ENCODE peak calls at places on chromosome 4, in four cellular contexts. One of them, this sample, is unnamed.
A peak's percentile ranks its signal among the peaks of the same experiment; 100 is the strongest.

GRCh38 chr4:114770624-114771023 is 172.0 kb downstream of the UGT8 start:
- DNase-seq in esophagus squamous epithelium: no peak
- DNase-seq in brain microvascular endothelial cell: no peak
- DNase-seq in tibial nerve: no peak
- DNase-seq in this sample: no peak

GRCh38 chr4:104491826-104492771 is 2.6 kb downstream of the CXXC4 start:
- DNase-seq in esophagus squamous epithelium: no peak
- DNase-seq in brain microvascular endothelial cell: no peak
- DNase-seq in tibial nerve: no peak
- DNase-seq in this sample: no peak

GRCh38 chr4:118918388-118918787 is 29.7 kb downstream of the SYNPO2 start:
- DNase-seq in esophagus squamous epithelium: no peak
- DNase-seq in brain microvascular endothelial cell: peak; percentile 83
- DNase-seq in tibial nerve: no peak
- DNase-seq in this sample: peak; percentile 76

GRCh38 chr4:152997235-152997735 is 61.2 kb downstream of the FHDC1 start:
- DNase-seq in esophagus squamous epithelium: no peak
- DNase-seq in brain microvascular endothelial cell: no peak
- DNase-seq in tibial nerve: no peak
- DNase-seq in this sample: no peak

GRCh38 chr4:2833671-2834000 is 10.0 kb upstream of the ADD1 start:
- DNase-seq in esophagus squamous epithelium: no peak
- DNase-seq in brain microvascular endothelial cell: no peak
- DNase-seq in tibial nerve: no peak
- DNase-seq in this sample: no peak

GRCh38 chr4:150289198-150289597 is 211.0 kb downstream of the DCLK2 start:
- DNase-seq in esophagus squamous epithelium: no peak
- DNase-seq in brain microvascular endothelial cell: no peak
- DNase-seq in tibial nerve: no peak
- DNase-seq in this sample: no peak

GRCh38 chr4:136336479-136336878 is 1195.8 kb downstream of the PCDH18 start:
- DNase-seq in esophagus squamous epithelium: no peak
- DNase-seq in brain microvascular endothelial cell: no peak
- DNase-seq in tibial nerve: no peak
- DNase-seq in this sample: no peak

GRCh38 chr4:160848901-160849735 is 1314.7 kb downstream of the FSTL5 start:
- DNase-seq in esophagus squamous epithelium: no peak
- DNase-seq in brain microvascular endothelial cell: peak; percentile 60
- DNase-seq in tibial nerve: no peak
- DNase-seq in this sample: no peak

GRCh38 chr4:10164877-10165283 is 48.3 kb upstream of the WDR1 start:
- DNase-seq in esophagus squamous epithelium: no peak
- DNase-seq in brain microvascular endothelial cell: peak; percentile 24
- DNase-seq in tibial nerve: peak; percentile 38
- DNase-seq in this sample: peak; percentile 52

GRCh38 chr4:57265831-57266582 is 155.8 kb upstream of the IGFBP7 start:
- DNase-seq in esophagus squamous epithelium: no peak
- DNase-seq in brain microvascular endothelial cell: no peak
- DNase-seq in tibial nerve: no peak
- DNase-seq in this sample: no peak

GRCh38 chr4:11503166-11503565 is 74.5 kb upstream of the HS3ST1 start:
- DNase-seq in esophagus squamous epithelium: no peak
- DNase-seq in brain microvascular endothelial cell: no peak
- DNase-seq in tibial nerve: no peak
- DNase-seq in this sample: no peak

GRCh38 chr4:138796761-138797160 is 218.8 kb upstream of the NOCT start:
- DNase-seq in esophagus squamous epithelium: no peak
- DNase-seq in brain microvascular endothelial cell: no peak
- DNase-seq in tibial nerve: no peak
- DNase-seq in this sample: no peak

GRCh38 chr4:88411491-88412101 is 32.9 kb downstream of the HERC6 start:
- DNase-seq in esophagus squamous epithelium: no peak
- DNase-seq in brain microvascular endothelial cell: no peak
- DNase-seq in tibial nerve: no peak
- DNase-seq in this sample: no peak

GRCh38 chr4:4327652-4328121 is 37.6 kb downstream of the ZBTB49 start:
- DNase-seq in esophagus squamous epithelium: no peak
- DNase-seq in brain microvascular endothelial cell: peak; percentile 11
- DNase-seq in tibial nerve: no peak
- DNase-seq in this sample: peak; percentile 18

GRCh38 chr4:110787109-110787508 is 164.2 kb upstream of the PITX2 start:
- DNase-seq in esophagus squamous epithelium: no peak
- DNase-seq in brain microvascular endothelial cell: no peak
- DNase-seq in tibial nerve: no peak
- DNase-seq in this sample: peak; percentile 64

GRCh38 chr4:107666134-107666533 is 53.9 kb downstream of the PAPSS1 start:
- DNase-seq in esophagus squamous epithelium: no peak
- DNase-seq in brain microvascular endothelial cell: no peak
- DNase-seq in tibial nerve: no peak
- DNase-seq in this sample: peak; percentile 48

GRCh38 chr4:82797591-82798081 is 960 bp downstream of the SCD5 start:
- DNase-seq in esophagus squamous epithelium: no peak
- DNase-seq in brain microvascular endothelial cell: no peak
- DNase-seq in tibial nerve: no peak
- DNase-seq in this sample: no peak

GRCh38 chr4:19259920-19260319 is 991.8 kb upstream of the SLIT2 start:
- DNase-seq in esophagus squamous epithelium: no peak
- DNase-seq in brain microvascular endothelial cell: no peak
- DNase-seq in tibial nerve: no peak
- DNase-seq in this sample: no peak

GRCh38 chr4:174023641-174024040 is 259.8 kb downstream of the FBXO8 start:
- DNase-seq in esophagus squamous epithelium: no peak
- DNase-seq in brain microvascular endothelial cell: no peak
- DNase-seq in tibial nerve: no peak
- DNase-seq in this sample: peak; percentile 37

GRCh38 chr4:148227147-148227546 is 215.1 kb downstream of the NR3C2 start:
- DNase-seq in esophagus squamous epithelium: no peak
- DNase-seq in brain microvascular endothelial cell: no peak
- DNase-seq in tibial nerve: no peak
- DNase-seq in this sample: no peak

GRCh38 chr4:55635760-55636621 is at the start of gene NMU:
- DNase-seq in esophagus squamous epithelium: no peak
- DNase-seq in brain microvascular endothelial cell: no peak
- DNase-seq in tibial nerve: no peak
- DNase-seq in this sample: peak; percentile 14

GRCh38 chr4:172830295-172830764 is 338.3 kb upstream of the GALNT7 start:
- DNase-seq in esophagus squamous epithelium: no peak
- DNase-seq in brain microvascular endothelial cell: no peak
- DNase-seq in tibial nerve: no peak
- DNase-seq in this sample: peak; percentile 24

GRCh38 chr4:18691431-18692200 is 670.1 kb upstream of the LCORL start:
- DNase-seq in esophagus squamous epithelium: no peak
- DNase-seq in brain microvascular endothelial cell: no peak
- DNase-seq in tibial nerve: no peak
- DNase-seq in this sample: no peak

GRCh38 chr4:15488136-15488535 is 18.5 kb downstream of the CC2D2A start:
- DNase-seq in esophagus squamous epithelium: no peak
- DNase-seq in brain microvascular endothelial cell: no peak
- DNase-seq in tibial nerve: no peak
- DNase-seq in this sample: peak; percentile 35

GRCh38 chr4:151887816-151888180 is 127.0 kb upstream of the GATB start:
- DNase-seq in esophagus squamous epithelium: no peak
- DNase-seq in brain microvascular endothelial cell: no peak
- DNase-seq in tibial nerve: no peak
- DNase-seq in this sample: no peak

GRCh38 chr4:136009258-136009832 is 1522.9 kb downstream of the PCDH18 start:
- DNase-seq in esophagus squamous epithelium: no peak
- DNase-seq in brain microvascular endothelial cell: peak; percentile 1
- DNase-seq in tibial nerve: no peak
- DNase-seq in this sample: no peak

GRCh38 chr4:109708435-109708834 is 5.2 kb upstream of the CASP6 start:
- DNase-seq in esophagus squamous epithelium: no peak
- DNase-seq in brain microvascular endothelial cell: no peak
- DNase-seq in tibial nerve: no peak
- DNase-seq in this sample: no peak

GRCh38 chr4:2832981-2833670 is 10.5 kb upstream of the ADD1 start:
- DNase-seq in esophagus squamous epithelium: no peak
- DNase-seq in brain microvascular endothelial cell: no peak
- DNase-seq in tibial nerve: no peak
- DNase-seq in this sample: no peak

GRCh38 chr4:73523126-73523525 is 41.6 kb downstream of the AFM start:
- DNase-seq in esophagus squamous epithelium: no peak
- DNase-seq in brain microvascular endothelial cell: no peak
- DNase-seq in tibial nerve: no peak
- DNase-seq in this sample: peak; percentile 43

GRCh38 chr4:39655866-39656265 is 17.2 kb upstream of the SMIM14 start:
- DNase-seq in esophagus squamous epithelium: no peak
- DNase-seq in brain microvascular endothelial cell: no peak
- DNase-seq in tibial nerve: peak; percentile 15
- DNase-seq in this sample: peak; percentile 93

GRCh38 chr4:39657465-39657864 is 18.8 kb upstream of the SMIM14 start:
- DNase-seq in esophagus squamous epithelium: no peak
- DNase-seq in brain microvascular endothelial cell: no peak
- DNase-seq in tibial nerve: no peak
- DNase-seq in this sample: no peak

GRCh38 chr4:39660757-39661156 is 22.1 kb upstream of the SMIM14 start:
- DNase-seq in esophagus squamous epithelium: no peak
- DNase-seq in brain microvascular endothelial cell: no peak
- DNase-seq in tibial nerve: no peak
- DNase-seq in this sample: no peak

GRCh38 chr4:39660045-39660444 is 21.4 kb upstream of the SMIM14 start:
- DNase-seq in esophagus squamous epithelium: no peak
- DNase-seq in brain microvascular endothelial cell: no peak
- DNase-seq in tibial nerve: no peak
- DNase-seq in this sample: peak; percentile 48

GRCh38 chr4:39658756-39659155 is 20.1 kb upstream of the SMIM14 start:
- DNase-seq in esophagus squamous epithelium: no peak
- DNase-seq in brain microvascular endothelial cell: no peak
- DNase-seq in tibial nerve: no peak
- DNase-seq in this sample: peak; percentile 38
- TF ChIP-seq CTCF in esophagus squamous epithelium: no peak
- TF ChIP-seq CTCF in brain microvascular endothelial cell: peak; percentile 41
- TF ChIP-seq CTCF in tibial nerve: no peak
- TF ChIP-seq CTCF in this sample: peak; percentile 64

GRCh38 chr4:13659341-13660070 is 32.0 kb upstream of the BOD1L1 start:
- DNase-seq in esophagus squamous epithelium: no peak
- DNase-seq in brain microvascular endothelial cell: no peak
- DNase-seq in tibial nerve: no peak
- DNase-seq in this sample: no peak

GRCh38 chr4:13657016-13657415 is 29.5 kb upstream of the BOD1L1 start:
- DNase-seq in esophagus squamous epithelium: no peak
- DNase-seq in brain microvascular endothelial cell: no peak
- DNase-seq in tibial nerve: no peak
- DNase-seq in this sample: no peak

GRCh38 chr4:13653356-13653755 is 25.8 kb upstream of the BOD1L1 start:
- DNase-seq in esophagus squamous epithelium: no peak
- DNase-seq in brain microvascular endothelial cell: no peak
- DNase-seq in tibial nerve: no peak
- DNase-seq in this sample: no peak

GRCh38 chr4:13656569-13656988 is 29.1 kb upstream of the BOD1L1 start:
- DNase-seq in esophagus squamous epithelium: no peak
- DNase-seq in brain microvascular endothelial cell: peak; percentile 60
- DNase-seq in tibial nerve: peak; percentile 66
- DNase-seq in this sample: peak; percentile 78

GRCh38 chr4:13654158-13654797 is 26.8 kb upstream of the BOD1L1 start:
- DNase-seq in esophagus squamous epithelium: peak; percentile 23
- DNase-seq in brain microvascular endothelial cell: peak; percentile 77
- DNase-seq in tibial nerve: peak; percentile 83
- DNase-seq in this sample: peak; percentile 69
- H3K4me3 ChIP-seq in esophagus squamous epithelium: peak overlapping the region; percentile 50
- H3K4me3 ChIP-seq in brain microvascular endothelial cell: peak overlapping the region; percentile 65
- H3K4me3 ChIP-seq in tibial nerve: peak overlapping the region; percentile 44
- H3K4me3 ChIP-seq in this sample: peak overlapping the region; percentile 65

GRCh38 chr4:47816748-47817147 is 21.1 kb downstream of the CORIN start:
- DNase-seq in esophagus squamous epithelium: no peak
- DNase-seq in brain microvascular endothelial cell: no peak
- DNase-seq in tibial nerve: no peak
- DNase-seq in this sample: no peak
- TF ChIP-seq CTCF in esophagus squamous epithelium: no peak
- TF ChIP-seq CTCF in brain microvascular endothelial cell: no peak
- TF ChIP-seq CTCF in tibial nerve: no peak
- TF ChIP-seq CTCF in this sample: no peak

GRCh38 chr4:177315767-177316490 is 6.3 kb downstream of the NEIL3 start:
- DNase-seq in esophagus squamous epithelium: no peak
- DNase-seq in brain microvascular endothelial cell: no peak
- DNase-seq in tibial nerve: no peak
- DNase-seq in this sample: no peak
- H3K4me3 ChIP-seq in esophagus squamous epithelium: no peak overlapping the region
- H3K4me3 ChIP-seq in brain microvascular endothelial cell: no peak overlapping the region
- H3K4me3 ChIP-seq in tibial nerve: no peak overlapping the region
- H3K4me3 ChIP-seq in this sample: no peak overlapping the region

GRCh38 chr4:156945532-156945931 is 26.1 kb downstream of the PDGFC start:
- DNase-seq in esophagus squamous epithelium: no peak
- DNase-seq in brain microvascular endothelial cell: no peak
- DNase-seq in tibial nerve: no peak
- DNase-seq in this sample: peak; percentile 59
- TF ChIP-seq CTCF in esophagus squamous epithelium: no peak
- TF ChIP-seq CTCF in brain microvascular endothelial cell: no peak
- TF ChIP-seq CTCF in tibial nerve: no peak
- TF ChIP-seq CTCF in this sample: no peak

GRCh38 chr4:168830777-168831512 is 179.1 kb downstream of the CBR4 start:
- DNase-seq in esophagus squamous epithelium: no peak
- DNase-seq in brain microvascular endothelial cell: no peak
- DNase-seq in tibial nerve: no peak
- DNase-seq in this sample: no peak
- H3K4me3 ChIP-seq in esophagus squamous epithelium: peak overlapping the region; percentile 75
- H3K4me3 ChIP-seq in brain microvascular endothelial cell: no peak overlapping the region
- H3K4me3 ChIP-seq in tibial nerve: no peak overlapping the region
- H3K4me3 ChIP-seq in this sample: no peak overlapping the region

This sample was measured in fibroblast of mammary gland.